ENCODE peak calls at places on chromosomes 1 and 21, in ten cellular contexts. L, T, E, I, A, M, Z, O, R and V are unnamed samples.
A peak's percentile ranks its signal among the peaks of the same experiment; 100 is the strongest.

GRCh38 chr1:90729484-90730246 is 12.6 kb upstream of the BARHL2 start:
- DNase-seq in I (no peak), T (no peak), Z (no peak), O (no peak), E (no peak), L (no peak), A (no peak), M (no peak), R (no peak), V (no peak)

GRCh38 chr21:45329261-45330074 is 41.8 kb upstream of the POFUT2 start:
- DNase-seq in M (no peak), O (no peak), T (no peak), R (no peak), L (no peak), A (peak; percentile 70), I (no peak), E (no peak), Z (no peak), V (no peak)

GRCh38 chr1:33180226-33181037 is 1.4 kb downstream of the TRIM62 start:
- DNase-seq in O (peak; percentile 85), R (peak; percentile 85), L (peak; percentile 94), Z (peak; percentile 83), A (peak; percentile 95), E (peak; percentile 85), M (peak; percentile 69), I (peak; percentile 86), T (peak; percentile 80), V (peak; percentile 97)

GRCh38 chr1:45381243-45381642 is 41.0 kb upstream of the MUTYH start:
- DNase-seq in Z (peak; percentile 85), T (no peak), A (no peak), M (no peak), I (no peak), R (no peak), E (no peak), O (no peak), L (no peak), V (no peak)

GRCh38 chr1:56585985-56586384 is 6.6 kb upstream of the PLPP3 start:
- DNase-seq in M (no peak), E (no peak), L (no peak), A (no peak), O (no peak), I (no peak), Z (no peak), R (no peak), T (no peak), V (no peak)

GRCh38 chr1:242011879-242012674 is 13.2 kb upstream of the MAP1LC3C start:
- DNase-seq in O (peak; percentile 86), I (no peak), L (no peak), M (no peak), R (no peak), T (peak; percentile 35), Z (peak; percentile 21), E (no peak), A (no peak), V (no peak)

GRCh38 chr1:31712041-31712440 is 8.2 kb upstream of the COL16A1 start:
- DNase-seq in O (peak; percentile 91), I (no peak), T (peak; percentile 83), M (no peak), E (no peak), A (no peak), R (no peak), L (no peak), Z (no peak), V (no peak)

GRCh38 chr1:215476541-215476940 is 90.6 kb upstream of the KCTD3 start:
- DNase-seq in Z (no peak), L (no peak), O (peak; percentile 75), A (no peak), R (no peak), M (no peak), E (no peak), T (peak; percentile 54), I (no peak), V (no peak)

GRCh38 chr1:61237147-61237546 is 154.8 kb downstream of the NFIA start:
- DNase-seq in R (no peak), O (no peak), L (no peak), I (no peak), Z (no peak), A (no peak), T (no peak), M (no peak), E (no peak), V (no peak)

GRCh38 chr21:20260124-20260523 is 738.1 kb upstream of the NCAM2 start:
- DNase-seq in I (no peak), A (no peak), O (no peak), E (no peak), L (no peak), T (no peak), M (no peak), Z (no peak), R (no peak), V (no peak)

DNA sequence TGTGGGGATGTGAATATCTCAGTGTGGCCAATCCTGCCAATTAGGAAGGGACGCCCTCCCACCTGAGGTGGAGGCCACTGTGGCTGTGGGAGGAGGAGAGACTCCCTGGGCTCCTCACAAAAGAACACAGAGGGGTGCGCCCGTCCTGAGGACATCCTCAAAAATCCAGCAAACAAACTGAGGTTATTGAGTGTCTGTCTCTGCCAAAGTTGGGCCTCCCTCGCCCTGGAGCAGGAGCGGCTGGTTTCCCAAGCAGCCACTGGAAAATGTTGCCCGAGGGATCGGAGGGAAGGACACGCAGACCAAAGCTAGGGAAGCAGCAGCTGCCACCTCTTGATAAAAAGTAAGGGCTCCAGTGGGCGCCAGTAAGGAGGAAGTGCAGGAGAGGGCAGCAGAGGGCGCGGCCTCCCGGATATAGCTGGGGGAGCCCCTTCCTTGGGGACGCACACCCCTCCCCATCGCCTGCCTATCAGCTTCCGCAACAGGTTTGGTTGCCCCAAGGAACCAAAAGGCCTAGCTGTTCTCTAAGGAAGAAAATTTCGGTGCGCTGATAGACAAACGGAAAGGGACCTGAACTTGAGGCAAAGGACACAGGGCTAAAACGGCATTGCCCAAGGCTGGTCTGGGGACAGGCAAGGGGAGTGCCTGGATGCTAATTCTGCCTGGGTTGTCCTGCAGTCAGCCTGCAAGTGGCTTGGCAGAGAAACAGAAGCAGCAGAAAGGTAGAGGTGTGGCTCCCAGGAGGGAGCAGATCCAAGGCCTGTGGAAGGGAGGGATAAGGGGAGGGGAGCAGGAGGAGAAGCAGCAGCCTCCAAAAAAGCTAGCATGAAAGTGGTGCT is 1.7 kb upstream of the GRIK3 start:
- DNase-seq in A (no peak), Z (no peak), O (no peak), M (no peak), R (no peak), I (no peak), E (no peak), L (no peak), T (no peak), V (no peak)
- H3K27me3 ChIP-seq in A (peaks cover 58% of the 10 kb centered on the region), Z (peaks cover 30% of the 10 kb centered on the region), O (peaks cover 29% of the 10 kb centered on the region), M (no peaks in the 10 kb centered on the region), R (peaks cover 9% of the 10 kb centered on the region), I (peaks cover 71% of the 10 kb centered on the region), E (no peaks in the 10 kb centered on the region), L (peaks cover 71% of the 10 kb centered on the region), T (peaks cover 42% of the 10 kb centered on the region), V (peaks cover 25% of the 10 kb centered on the region)

GRCh38 chr21:42685954-42686500 is 32.6 kb downstream of the PDE9A start:
- DNase-seq in O (no peak), Z (no peak), L (no peak), E (no peak), A (no peak), T (no peak), I (no peak), M (no peak), R (no peak), V (no peak)
- H3K4me1 ChIP-seq in O (no peaks in the 10 kb centered on the region), Z (no peaks in the 10 kb centered on the region), L (peaks cover 15% of the 10 kb centered on the region), E (peaks cover 42% of the 10 kb centered on the region), A (peaks cover 11% of the 10 kb centered on the region), T (no peaks in the 10 kb centered on the region), I (peaks cover 13% of the 10 kb centered on the region), M (peaks cover 45% of the 10 kb centered on the region), R (peaks cover 42% of the 10 kb centered on the region), V (no peaks in the 10 kb centered on the region)

GRCh38 chr1:46546210-46546609 is 5.2 kb downstream of the KNCN start:
- DNase-seq in I (no peak), R (no peak), M (no peak), O (no peak), A (no peak), E (no peak), L (no peak), T (no peak), Z (no peak), V (no peak)

GRCh38 chr1:46543761-46544560 is 7.5 kb downstream of the KNCN start:
- DNase-seq in T (no peak), A (no peak), E (no peak), O (no peak), L (no peak), R (peak; percentile 35), I (no peak), Z (no peak), M (no peak), V (no peak)

GRCh38 chr1:46544561-46545240 is 6.7 kb downstream of the KNCN start:
- DNase-seq in E (no peak), M (no peak), T (no peak), Z (no peak), R (peak; percentile 20), O (no peak), A (no peak), L (no peak), I (no peak), V (no peak)

GRCh38 chr1:46545784-46546183 is 5.7 kb downstream of the KNCN start:
- DNase-seq in R (peak; percentile 27), E (no peak), I (no peak), A (no peak), Z (no peak), M (no peak), L (no peak), T (no peak), O (no peak), V (no peak)

GRCh38 chr1:46543382-46543760 is 8.1 kb downstream of the KNCN start:
- DNase-seq in M (no peak), O (no peak), I (no peak), R (peak; percentile 34), E (no peak), T (no peak), L (no peak), Z (no peak), A (no peak), V (no peak)
- H3K4me3 ChIP-seq in M (no peak overlapping the region), O (no peak overlapping the region), I (no peak overlapping the region), R (no peak overlapping the region), E (no peak overlapping the region), T (no peak overlapping the region), L (no peak overlapping the region), Z (no peak overlapping the region), A (no peak overlapping the region), V (no peak overlapping the region)

GRCh38 chr21:32474179-32475059 is 61.9 kb downstream of the EVA1C start:
- DNase-seq in O (peak; percentile 25), E (no peak), I (no peak), L (no peak), R (no peak), Z (peak; percentile 12), A (no peak), M (no peak), T (no peak), V (no peak)

GRCh38 chr21:32476661-32477423 is 64.3 kb downstream of the EVA1C start:
- DNase-seq in O (no peak), I (no peak), R (no peak), E (no peak), T (no peak), Z (no peak), A (no peak), L (no peak), M (no peak), V (no peak)

GRCh38 chr21:32475162-32475812 is 62.8 kb downstream of the EVA1C start:
- DNase-seq in L (no peak), O (peak; percentile 76), A (no peak), T (peak; percentile 66), R (no peak), Z (no peak), M (no peak), E (no peak), I (no peak), V (no peak)

GRCh38 chr21:32480381-32480780 is 67.9 kb downstream of the EVA1C start:
- DNase-seq in L (no peak), M (no peak), O (no peak), A (no peak), R (no peak), Z (no peak), E (no peak), T (no peak), I (no peak), V (no peak)

GRCh38 chr21:32477424-32477745 is 64.9 kb downstream of the EVA1C start:
- DNase-seq in E (no peak), R (no peak), M (no peak), O (no peak), I (no peak), L (no peak), Z (no peak), A (no peak), T (no peak), V (no peak)
- H3K27me3 ChIP-seq in E (no peaks in the 10 kb centered on the region), R (no peaks in the 10 kb centered on the region), M (no peaks in the 10 kb centered on the region), O (no peaks in the 10 kb centered on the region), I (no peaks in the 10 kb centered on the region), L (no peaks in the 10 kb centered on the region), Z (no peaks in the 10 kb centered on the region), A (no peaks in the 10 kb centered on the region), T (no peaks in the 10 kb centered on the region), V (no peaks in the 10 kb centered on the region)